ENCODE peak calls at places on chromosomes 16 and 17, in ten cellular contexts. P, Q, L, C, X, M, Z, Y, A and U are unnamed samples.

GRCh38 chr17:14196337-14196997 is 40.2 kb downstream of the CDRT15 start:
- DNase-seq in P (no peak), Q (no peak), L (no peak), C (no peak), X (no peak), M (no peak), Z (no peak), Y (no peak), A (no peak), U (no peak)

GRCh38 chr17:40854175-40854814 is 12.7 kb downstream of the KRT12 start:
- DNase-seq in P (peak), Q (no peak), L (no peak), C (no peak), X (peak), M (no peak), Z (peak), Y (no peak), A (no peak), U (peak)

GRCh38 chr17:80649672-80650338 is 105.2 kb downstream of the RPTOR start:
- DNase-seq in P (peak), Q (peak), L (peak), C (peak), X (peak), M (peak), Z (peak), Y (peak), A (peak), U (peak)

GRCh38 chr16:62208934-62209333 is 172.7 kb upstream of the CDH8 start:
- DNase-seq in P (no peak), Q (no peak), L (no peak), C (no peak), X (no peak), M (no peak), Z (no peak), Y (no peak), A (no peak), U (no peak)

GRCh38 chr17:64491034-64491860 is 5.6 kb downstream of the POLG2 start:
- DNase-seq in P (peak), Q (no peak), L (peak), C (no peak), X (no peak), M (no peak), Z (no peak), Y (no peak), A (peak), U (peak)

GRCh38 chr17:58121925-58122324 is 26.3 kb upstream of the OR4D1 start:
- DNase-seq in P (peak), Q (no peak), L (no peak), C (no peak), X (no peak), M (no peak), Z (peak), Y (no peak), A (peak), U (peak)

GRCh38 chr16:12801511-12802042 is 2.1 kb downstream of the CPPED1 start:
- DNase-seq in P (peak), Q (no peak), L (no peak), C (no peak), X (peak), M (no peak), Z (peak), Y (no peak), A (no peak), U (peak)

GRCh38 chr16:920722-921121 is 50.1 kb downstream of the LMF1 start:
- DNase-seq in P (peak), Q (peak), L (no peak), C (no peak), X (peak), M (peak), Z (peak), Y (peak), A (no peak), U (peak)

GRCh38 chr17:43146649-43147048 is 21.5 kb upstream of the BRCA1 start:
- DNase-seq in P (no peak), Q (no peak), L (no peak), C (no peak), X (no peak), M (no peak), Z (no peak), Y (no peak), A (no peak), U (no peak)

GRCh38 chr17:66308856-66309255 is 6.4 kb downstream of the PRKCA start:
- DNase-seq in P (no peak), Q (no peak), L (no peak), C (no peak), X (no peak), M (no peak), Z (no peak), Y (no peak), A (no peak), U (no peak)

GRCh38 chr16:66740010-66740409 is 11.4 kb downstream of the DYNC1LI2 start:
- DNase-seq in P (peak), Q (peak), L (no peak), C (no peak), X (peak), M (no peak), Z (peak), Y (no peak), A (peak), U (no peak)

GRCh38 chr17:7889166-7889584 is 586 bp downstream of the CHD3 start:
- DNase-seq in P (peak), Q (peak), L (no peak), C (no peak), X (peak), M (peak), Z (peak), Y (peak), A (peak), U (peak)